ENCODE peak calls at places on chromosome 10, in five cellular contexts. P is endodermal cell, M is NCI-H1930, F is non-pigmented ciliary epithelial cell, B is tibial nerve. K is an unnamed sample.

GRCh38 chr10:14008648-14009072 is 322.1 kb downstream of the FRMD4A start:
- DNase-seq in P (no peak), M (no peak), F (no peak), B (no peak), K (no peak)

GRCh38 chr10:125057158-125058001 is 103.0 kb downstream of the CTBP2 start:
- DNase-seq in P (no peak), M (no peak), F (peak; percentile 91), B (peak; percentile 76), K (peak; percentile 58)

GRCh38 chr10:97664282-97664850 is 22.7 kb downstream of the AVPI1 start:
- DNase-seq in P (no peak), M (no peak), F (no peak), B (no peak), K (no peak)

GRCh38 chr10:89403043-89403442 is 10.6 kb downstream of the IFIT1 start:
- DNase-seq in P (no peak), M (no peak), F (no peak), B (no peak), K (no peak)

GRCh38 chr10:92575961-92576360 is 2.1 kb upstream of the IDE start:
- DNase-seq in P (no peak), M (no peak), F (no peak), B (no peak), K (no peak)

GRCh38 chr10:33612551-33612950 is 278.1 kb upstream of the NRP1 start:
- DNase-seq in P (no peak), M (no peak), F (peak; percentile 58), B (peak; percentile 36), K (no peak)

GRCh38 chr10:63414481-63415260 is 51.1 kb downstream of the JMJD1C start:
- DNase-seq in P (no peak), M (no peak), F (no peak), B (no peak), K (no peak)

GRCh38 chr10:74292871-74293427 is 141.9 kb downstream of the ADK start:
- DNase-seq in P (no peak), M (no peak), F (no peak), B (no peak), K (no peak)

GRCh38 chr10:97584798-97585438 is 729 bp downstream of the HOGA1 start:
- DNase-seq in P (no peak), M (no peak), F (no peak), B (no peak), K (no peak)

GRCh38 chr10:129973674-129974059 is 9.6 kb upstream of the EBF3 start:
- DNase-seq in P (peak; percentile 38), M (no peak), F (no peak), B (no peak), K (no peak)

GRCh38 chr10:23172846-23173548 is 19.1 kb upstream of the PTF1A start:
- DNase-seq in P (peak; percentile 86), M (no peak), F (no peak), B (no peak), K (no peak)

GRCh38 chr10:115662424-115662823 is 569.3 kb downstream of the ATRNL1 start:
- DNase-seq in P (no peak), M (no peak), F (no peak), B (no peak), K (no peak)

GRCh38 chr10:1043532-1043995 is 5.4 kb downstream of the IDI1 start:
- DNase-seq in P (no peak), M (no peak), F (no peak), B (no peak), K (no peak)

GRCh38 chr10:11934262-11934661 is 108.3 kb downstream of the UPF2 start:
- DNase-seq in P (no peak), M (no peak), F (no peak), B (no peak), K (no peak)

GRCh38 chr10:62582804-62583208 is 208.6 kb downstream of the ZNF365 start:
- DNase-seq in P (no peak), M (no peak), F (peak; percentile 97), B (peak; percentile 63), K (no peak)

GRCh38 chr10:110212119-110213006 is 5.0 kb downstream of the MXI1 start:
- DNase-seq in P (no peak), M (no peak), F (no peak), B (peak; percentile 40), K (peak; percentile 64)

GRCh38 chr10:126059101-126059826 is 162.9 kb downstream of the FANK1 start:
- DNase-seq in P (no peak), M (no peak), F (no peak), B (no peak), K (no peak)

GRCh38 chr10:84632866-84633265 is 304.5 kb downstream of the CCSER2 start:
- DNase-seq in P (peak; percentile 58), M (no peak), F (no peak), B (no peak), K (no peak)

GRCh38 chr10:74103560-74104248 is 46.9 kb downstream of the AP3M1 start:
- DNase-seq in P (no peak), M (no peak), F (no peak), B (no peak), K (peak; percentile 70)

GRCh38 chr10:88848499-88848898 is 3.1 kb downstream of the ANKRD22 start:
- DNase-seq in P (no peak), M (no peak), F (peak; percentile 58), B (no peak), K (no peak)

GRCh38 chr10:91604936-91605534 is 27.8 kb downstream of the PPP1R3C start:
- DNase-seq in P (no peak), M (no peak), F (no peak), B (no peak), K (no peak)

GRCh38 chr10:29630205-29631048 is 4.3 kb downstream of the SVIL start:
- DNase-seq in P (no peak), M (no peak), F (no peak), B (no peak), K (no peak)

GRCh38 chr10:119131512-119132240 is 27.8 kb downstream of the DENND10 start:
- DNase-seq in P (no peak), M (no peak), F (no peak), B (no peak), K (peak; percentile 47)

GRCh38 chr10:99784025-99784730 is 1.7 kb downstream of the ABCC2 start:
- DNase-seq in P (no peak), M (no peak), F (peak; percentile 50), B (no peak), K (no peak)